ENCODE peak calls at places on chromosome 15, in ten cellular contexts. H is K562, E is H1, L is ovary, C is transverse colon, O is SK-N-SH, Z is A549, Q is stomach, X is sigmoid colon, B is tibial nerve. T is an unnamed sample.

GRCh38 chr15:74824976-74825375 is 1.5 kb upstream of the CPLX3 start:
- DNase-seq in X (no peak), C (no peak), Z (no peak), O (no peak), B (no peak), H (no peak), L (no peak), E (no peak), Q (no peak), T (no peak)

GRCh38 chr15:74937602-74938371 is at the start of gene COX5A:
- DNase-seq in Z (peak), C (peak), E (peak), H (peak), Q (peak), O (peak), L (peak), B (peak), X (peak), T (peak)

GRCh38 chr15:94335616-94336015 is 104.3 kb downstream of the MCTP2 start:
- DNase-seq in C (no peak), E (no peak), X (no peak), B (no peak), Z (no peak), Q (no peak), O (no peak), H (no peak), L (no peak), T (no peak)

GRCh38 chr15:29135702-29136426 is 133.8 kb downstream of the NSMCE3 start:
- DNase-seq in B (no peak), C (no peak), Z (no peak), Q (no peak), O (no peak), H (no peak), L (no peak), E (no peak), X (peak), T (no peak)

GRCh38 chr15:83695901-83696425 is 42.0 kb downstream of the ADAMTSL3 start:
- DNase-seq in O (no peak), L (no peak), B (no peak), X (no peak), H (no peak), C (no peak), Q (no peak), E (no peak), Z (no peak), T (no peak)

GRCh38 chr15:66601521-66601920 is 35.7 kb upstream of the LCTL start:
- DNase-seq in Q (no peak), E (no peak), L (no peak), X (no peak), C (no peak), H (no peak), Z (no peak), B (no peak), O (no peak), T (no peak)

GRCh38 chr15:55372701-55373440 is 35.3 kb downstream of the CCPG1 start:
- DNase-seq in X (no peak), Q (no peak), L (no peak), O (no peak), C (no peak), Z (no peak), B (no peak), H (no peak), E (no peak), T (no peak)

GRCh38 chr15:42106278-42106677 is 11.9 kb upstream of the PLA2G4D start:
- DNase-seq in B (no peak), C (no peak), O (no peak), Q (peak), Z (no peak), H (no peak), L (no peak), E (no peak), X (no peak), T (no peak)

GRCh38 chr15:54803139-54803808 is 393.5 kb downstream of the RSL24D1 start:
- DNase-seq in X (no peak), L (no peak), O (no peak), C (no peak), Z (peak), E (no peak), Q (no peak), B (no peak), H (no peak), T (no peak)

GRCh38 chr15:65081758-65082157 is 5.2 kb downstream of the KBTBD13 start:
- DNase-seq in C (no peak), X (no peak), H (no peak), L (no peak), O (no peak), Q (no peak), Z (no peak), E (no peak), B (no peak), T (no peak)

GRCh38 chr15:65821070-65821469 is 29.0 kb upstream of the DENND4A start:
- DNase-seq in X (no peak), C (no peak), L (no peak), B (no peak), O (no peak), H (no peak), Q (no peak), E (no peak), Z (no peak), T (no peak)

GRCh38 chr15:42911058-42911592 is 9.5 kb downstream of the TTBK2 start:
- DNase-seq in H (peak), B (no peak), Q (no peak), O (no peak), C (no peak), Z (no peak), X (no peak), E (no peak), L (no peak), T (no peak)

GRCh38 chr15:73378089-73378488 is 9.3 kb upstream of the HCN4 start:
- DNase-seq in C (no peak), Z (no peak), X (no peak), Q (no peak), B (no peak), H (no peak), E (no peak), O (no peak), L (no peak), T (no peak)

GRCh38 chr15:66720206-66721010 is 18.4 kb downstream of the SMAD6 start:
- DNase-seq in C (no peak), O (no peak), B (no peak), H (peak), X (no peak), Z (no peak), Q (peak), E (no peak), L (no peak), T (no peak)

GRCh38 chr15:40111888-40112287 is 3.2 kb upstream of the BMF start:
- DNase-seq in L (no peak), X (no peak), Q (no peak), B (no peak), C (no peak), H (no peak), E (no peak), O (no peak), Z (no peak), T (no peak)

DNA sequence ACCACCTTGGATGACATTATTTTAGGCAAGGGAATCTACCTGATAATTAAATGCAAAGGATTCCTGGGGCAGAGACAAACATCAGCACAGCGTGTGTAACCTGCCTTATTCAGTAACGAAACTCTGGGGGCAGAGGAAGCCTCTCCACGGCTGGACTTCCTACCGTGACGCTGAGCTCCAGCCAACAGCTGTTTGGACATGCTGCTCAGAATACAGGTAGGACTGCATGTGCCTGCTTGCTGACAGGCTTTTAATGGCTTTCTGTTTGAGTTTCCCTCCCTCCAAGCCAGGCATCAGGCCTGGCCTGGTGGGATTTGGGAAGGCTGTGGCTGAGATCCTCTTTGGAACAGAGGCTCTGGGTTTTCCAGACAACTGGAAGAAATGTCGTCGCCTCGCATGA is 150.6 kb downstream of the ADAMTS17 start:
- DNase-seq in H (no peak), E (no peak), B (no peak), Q (no peak), L (no peak), O (no peak), Z (no peak), C (no peak), X (peak), T (no peak)
- TF ChIP-seq EP300 in H (no peak), E (no peak), B (no peak), Q (no peak), L (no peak), O (no peak), Z (no peak), C (no peak), X (no peak), T (no peak)

GRCh38 chr15:70505971-70506887 is 257.1 kb downstream of the UACA start:
- DNase-seq in Z (no peak), C (no peak), H (no peak), L (no peak), X (no peak), Q (no peak), B (no peak), E (no peak), O (no peak), T (no peak)

GRCh38 chr15:70504305-70504951 is 258.9 kb downstream of the UACA start:
- DNase-seq in B (peak), L (peak), E (no peak), X (peak), Z (no peak), O (peak), Q (peak), H (no peak), C (peak), T (no peak)

GRCh38 chr15:70503798-70504304 is 259.5 kb downstream of the UACA start:
- DNase-seq in L (no peak), C (no peak), H (no peak), B (no peak), O (no peak), Z (no peak), X (no peak), E (no peak), Q (no peak), T (no peak)

GRCh38 chr15:70504988-70505387 is 258.4 kb downstream of the UACA start:
- DNase-seq in E (no peak), Z (no peak), C (no peak), O (no peak), B (no peak), Q (no peak), X (no peak), L (peak), H (no peak), T (no peak)

DNA sequence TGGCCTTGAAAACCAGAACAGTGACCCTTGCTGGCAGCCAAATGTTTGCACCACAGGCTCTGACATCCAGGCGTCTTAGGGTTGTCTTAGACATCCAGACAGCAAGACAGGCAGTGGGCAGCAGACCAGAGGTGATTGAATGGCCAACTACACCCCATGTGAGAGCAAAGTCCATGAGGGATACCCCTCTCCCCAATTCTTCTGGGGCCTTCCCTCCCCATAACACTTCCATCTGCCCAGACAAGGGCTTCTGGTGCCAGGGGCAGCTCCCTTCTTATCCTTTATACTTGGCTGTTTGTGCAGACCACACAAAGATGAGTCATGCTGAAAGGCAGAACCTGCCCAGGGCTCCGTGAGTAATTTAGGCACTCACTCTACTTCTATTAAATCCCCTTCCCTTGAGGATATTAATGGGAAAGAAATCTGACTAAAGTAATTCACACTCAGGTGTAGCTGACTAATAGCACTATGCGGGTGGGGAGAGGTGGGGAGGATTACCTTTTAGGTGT is 257.9 kb downstream of the UACA start:
- DNase-seq in Z (peak), B (no peak), L (peak), C (no peak), X (no peak), Q (no peak), H (no peak), E (no peak), O (no peak), T (no peak)
- TF ChIP-seq CTCF in Z (no peak), B (no peak), L (no peak), C (no peak), X (no peak), Q (no peak), H (no peak), E (no peak), O (peak), T (no peak)

GRCh38 chr15:88255109-88255495 is 1.4 kb downstream of the NTRK3 start:
- DNase-seq in Q (no peak), E (no peak), X (no peak), B (no peak), C (no peak), Z (no peak), H (no peak), L (no peak), O (no peak), T (no peak)

GRCh38 chr15:88255496-88256171 is 905 bp downstream of the NTRK3 start:
- DNase-seq in Q (no peak), B (peak), L (peak), Z (peak), H (no peak), C (no peak), O (peak), X (no peak), E (peak), T (no peak)

GRCh38 chr15:88257311-88257901 is 867 bp upstream of the NTRK3 start:
- DNase-seq in Z (no peak), E (peak), B (no peak), H (no peak), X (no peak), O (peak), Q (no peak), L (no peak), C (no peak), T (no peak)

GRCh38 chr15:88258021-88258641 is 1.6 kb upstream of the NTRK3 start:
- DNase-seq in H (peak), L (no peak), O (peak), Q (no peak), Z (peak), B (no peak), X (no peak), E (peak), C (no peak), T (no peak)

DNA sequence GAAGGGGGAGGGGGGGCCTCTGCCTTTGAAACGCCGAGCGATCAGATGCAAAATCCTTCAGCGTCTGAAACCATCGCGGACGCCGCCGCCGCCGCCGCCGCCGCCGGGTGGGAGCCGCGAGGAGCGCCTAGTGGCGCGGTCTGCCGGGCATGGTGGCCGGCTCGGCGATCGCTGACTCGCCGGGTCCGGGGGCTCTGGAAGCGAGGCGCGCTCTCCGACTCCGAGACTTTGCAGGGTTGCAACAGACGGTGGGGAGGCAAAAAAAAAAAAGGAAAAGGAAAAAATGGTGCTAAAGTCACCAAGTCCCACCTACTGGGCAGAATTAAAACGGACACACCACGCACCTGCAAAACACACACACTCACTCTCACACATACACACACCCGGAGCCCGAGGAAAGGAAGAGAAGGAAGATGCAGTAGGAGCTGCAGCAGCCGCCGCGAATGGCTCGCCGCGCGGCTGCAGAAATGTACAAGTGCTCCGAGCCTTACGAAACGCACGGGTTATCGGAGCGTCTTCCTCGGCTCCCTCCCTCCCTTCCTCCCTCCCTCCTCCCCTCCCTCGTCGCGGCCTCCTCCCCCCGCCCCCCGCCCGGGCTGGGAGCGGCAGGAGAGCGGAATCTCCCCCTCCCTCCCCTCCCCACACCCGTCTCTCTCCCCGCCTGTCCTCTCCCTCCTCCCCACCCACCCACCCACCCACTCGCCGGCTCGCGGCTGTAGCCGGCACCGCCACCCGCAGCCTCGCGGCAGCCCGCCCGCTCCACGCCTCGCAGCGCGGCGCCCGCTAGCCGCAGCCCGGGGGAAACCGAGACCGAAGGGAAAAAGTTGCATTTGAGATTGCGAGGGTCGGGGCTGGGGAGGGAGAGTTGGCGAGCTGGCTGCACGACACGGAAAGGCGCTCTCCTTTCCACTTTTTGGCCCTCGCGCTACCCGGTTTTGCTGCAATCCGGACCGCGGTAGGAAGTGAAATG is at the start of gene NTRK3:
- DNase-seq in O (peak), X (no peak), Z (no peak), L (no peak), Q (no peak), C (no peak), B (peak), E (peak), H (no peak), T (no peak)
- TF ChIP-seq EP300 in O (no peak), X (no peak), Z (no peak), L (no peak), Q (no peak), C (no peak), B (peak), E (no peak), H (no peak), T (no peak)

GRCh38 chr15:90603893-90604292 is 74.2 kb downstream of the CRTC3 start:
- DNase-seq in Z (no peak), X (no peak), B (no peak), O (no peak), E (no peak), H (no peak), Q (peak), L (no peak), C (peak), T (no peak)
- TF ChIP-seq CTCF in Z (peak), X (no peak), B (peak), O (peak), E (peak), H (peak), Q (peak), L (no peak), C (peak), T (peak)

GRCh38 chr15:62119224-62119925 is 45.7 kb downstream of the C2CD4B start:
- DNase-seq in Z (peak), X (no peak), O (no peak), H (no peak), L (no peak), Q (no peak), C (no peak), E (no peak), B (peak), T (no peak)
- TF ChIP-seq EP300 in Z (peak), X (no peak), O (no peak), H (peak), L (no peak), Q (no peak), C (no peak), E (no peak), B (peak), T (no peak)

DNA sequence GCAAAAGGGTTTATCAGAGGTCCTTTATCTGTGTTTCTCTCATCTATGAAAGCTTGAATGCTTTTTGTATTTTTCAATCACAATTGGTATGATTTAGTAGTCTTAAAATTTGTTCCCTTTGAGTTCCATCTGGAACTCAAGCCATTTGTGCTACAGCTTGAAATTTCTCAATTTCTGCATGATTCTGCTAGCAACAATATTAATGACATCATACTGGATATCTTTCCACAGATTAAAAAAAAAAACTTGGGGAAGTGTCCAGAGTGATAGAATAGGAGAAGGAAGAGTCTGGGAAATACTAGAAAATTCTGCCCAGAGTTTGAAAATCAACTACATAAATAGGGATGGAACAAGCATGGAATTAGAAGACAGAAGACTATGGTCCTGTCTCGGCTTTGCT is 9.3 kb upstream of the FBN1 start:
- DNase-seq in X (no peak), Z (no peak), L (no peak), E (no peak), B (no peak), O (no peak), Q (no peak), H (no peak), C (no peak), T (no peak)
- TF ChIP-seq CTCF in X (no peak), Z (no peak), L (no peak), E (no peak), B (no peak), O (no peak), Q (no peak), H (no peak), C (no peak), T (no peak)

DNA sequence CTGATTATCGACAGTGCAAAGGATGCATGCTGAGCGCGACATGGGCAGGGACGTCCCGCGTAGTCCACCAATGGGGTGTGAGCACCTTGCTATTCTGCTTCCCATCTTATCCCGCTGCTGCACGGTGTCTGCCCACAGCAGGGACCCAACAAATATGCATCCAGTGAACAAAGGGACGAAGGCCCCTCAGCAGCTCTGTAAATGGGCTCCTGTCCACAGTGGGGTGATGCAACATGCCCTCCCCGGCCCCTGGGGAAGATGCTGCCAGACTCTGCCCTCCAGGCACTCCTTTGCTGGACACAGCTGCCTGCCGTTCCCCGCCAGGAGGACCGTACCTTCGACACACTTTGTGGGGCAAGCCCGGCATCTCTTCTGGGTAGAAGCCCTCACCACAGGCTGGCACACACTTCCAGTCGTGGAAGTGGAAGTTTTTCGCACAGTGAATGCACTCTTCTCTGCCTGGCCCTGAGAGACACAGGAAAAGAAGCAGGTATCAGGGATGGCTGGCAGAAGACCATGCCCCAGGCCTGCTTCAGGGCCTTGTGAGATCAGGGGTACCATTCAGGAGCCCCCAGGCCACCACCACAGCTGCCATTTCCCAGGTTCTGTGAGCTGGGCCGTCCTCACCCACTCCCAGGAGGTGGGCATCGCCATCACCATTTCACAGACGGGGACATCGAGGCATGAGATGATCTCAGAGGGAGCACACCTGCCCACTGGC is 18.2 kb upstream of the SNRPA1 start:
- DNase-seq in X (peak), H (no peak), E (no peak), L (no peak), B (no peak), Q (no peak), O (no peak), C (no peak), Z (no peak), T (no peak)
- TF ChIP-seq EP300 in X (no peak), H (no peak), E (no peak), L (no peak), B (no peak), Q (no peak), O (no peak), C (no peak), Z (no peak), T (no peak)